ENCODE peak calls at places on chromosomes 13 and 19, in five cellular contexts. P is left cardiac atrium, Z is ACHN, U is GM04504, Q is omental fat pad. S is an unnamed sample.

GRCh38 chr19:48696353-48697010 is 711 bp downstream of the FUT2 start:
- DNase-seq in Q (no peak), Z (no peak), U (no peak), P (no peak), S (no peak)

GRCh38 chr13:31223640-31224039 is 23.9 kb downstream of the B3GLCT start:
- DNase-seq in Z (no peak), Q (no peak), U (no peak), P (peak; percentile 31), S (no peak)

GRCh38 chr19:50974702-50975555 is 5.5 kb upstream of the KLK6 start:
- DNase-seq in Q (no peak), P (no peak), Z (no peak), U (no peak), S (no peak)

GRCh38 chr13:24865158-24865557 is 101.2 kb downstream of the RNF17 start:
- DNase-seq in Z (peak; percentile 15), P (no peak), U (no peak), Q (no peak), S (no peak)

GRCh38 chr13:51501592-51502205 is 48.9 kb upstream of the INTS6 start:
- DNase-seq in U (no peak), Z (no peak), Q (no peak), P (no peak), S (no peak)

GRCh38 chr19:45056831-45057230 is 18.0 kb downstream of the CLASRP start:
- DNase-seq in Z (no peak), Q (no peak), P (no peak), U (no peak), S (no peak)

GRCh38 chr19:39223703-39224279 is 19.7 kb upstream of the SYCN start:
- DNase-seq in Q (no peak), Z (peak; percentile 19), U (no peak), P (no peak), S (no peak)

GRCh38 chr13:80116107-80116506 is 224.8 kb downstream of the SPRY2 start:
- DNase-seq in Z (peak; percentile 26), Q (no peak), U (no peak), P (no peak), S (no peak)

GRCh38 chr19:10422846-10423245 is 2.5 kb downstream of the PDE4A start:
- DNase-seq in P (no peak), Q (no peak), Z (no peak), U (no peak), S (no peak)

GRCh38 chr19:8302734-8303133 is 5.4 kb downstream of the CD320 start:
- DNase-seq in Q (no peak), P (peak; percentile 8), Z (no peak), U (no peak), S (no peak)

GRCh38 chr13:20702530-20702929 is 969 bp upstream of the IL17D start:
- DNase-seq in Z (no peak), P (no peak), Q (no peak), U (no peak), S (no peak)

GRCh38 chr13:45433381-45433790 is 15.2 kb upstream of the SLC25A30 start:
- DNase-seq in Z (no peak), U (no peak), P (no peak), Q (no peak), S (no peak)

GRCh38 chr13:20828540-20829364 is 55.0 kb upstream of the EEF1AKMT1 start:
- DNase-seq in P (no peak), Z (peak; percentile 72), U (peak; percentile 31), Q (no peak), S (no peak)

GRCh38 chr19:10808937-10809655 is 26.9 kb downstream of the TMED1 start:
- DNase-seq in P (no peak), U (no peak), Q (no peak), Z (no peak), S (no peak)

GRCh38 chr19:48968813-48969218 is 3.7 kb downstream of the FTL start:
- DNase-seq in U (no peak), Z (no peak), P (no peak), Q (no peak), S (no peak)

GRCh38 chr13:94329754-94330551 is 149.5 kb downstream of the DCT start:
- DNase-seq in U (peak; percentile 84), Z (peak; percentile 80), P (no peak), Q (no peak), S (no peak)

GRCh38 chr13:113001251-113002140 is 32.5 kb downstream of the MCF2L start:
- DNase-seq in P (peak; percentile 38), U (no peak), Q (no peak), Z (no peak), S (peak; percentile 57)

GRCh38 chr13:39890537-39890936 is 235.1 kb downstream of the COG6 start:
- DNase-seq in P (no peak), Q (no peak), U (no peak), Z (no peak), S (no peak)

GRCh38 chr19:58001895-58002369 is 688 bp downstream of the ZNF606 start:
- DNase-seq in Z (no peak), U (no peak), Q (no peak), P (no peak), S (peak; percentile 4)

GRCh38 chr19:17076539-17076919 is 952 bp downstream of the MYO9B start:
- DNase-seq in P (no peak), Z (no peak), Q (no peak), U (no peak), S (no peak)

GRCh38 chr13:41231786-41232185 is 31.6 kb downstream of the MTRF1 start:
- DNase-seq in Q (no peak), Z (no peak), U (no peak), P (no peak), S (no peak)

GRCh38 chr19:3687774-3688706 is 12.2 kb downstream of the PIP5K1C start:
- DNase-seq in P (no peak), Q (no peak), U (no peak), Z (no peak), S (no peak)

GRCh38 chr19:1856698-1857603 is 6.4 kb downstream of the KLF16 start:
- DNase-seq in P (peak; percentile 90), Z (peak; percentile 83), Q (peak; percentile 70), U (peak; percentile 47), S (no peak)

GRCh38 chr19:43300206-43300605 is 30.9 kb upstream of the PSG9 start:
- DNase-seq in Z (no peak), U (no peak), Q (no peak), P (no peak), S (no peak)